ENCODE peak calls at places on chromosome 18, in eight cellular contexts. I, Q, N, C, G, E, V and S are unnamed samples.

GRCh38 chr18:35635171-35635570 is 53.6 kb downstream of the GALNT1 start:
- DNase-seq in I (no peak), E (no peak), C (peak; percentile 34), N (no peak), Q (no peak), V (no peak), G (no peak), S (no peak)

GRCh38 chr18:28794459-28795245 is 617.7 kb upstream of the CDH2 start:
- DNase-seq in C (no peak), V (no peak), E (no peak), Q (no peak), G (peak; percentile 5), N (no peak), I (no peak), S (no peak)

GRCh38 chr18:23889907-23890306 is 124.6 kb upstream of the TTC39C start:
- DNase-seq in E (no peak), G (no peak), I (no peak), V (no peak), C (no peak), Q (no peak), N (no peak), S (no peak)

GRCh38 chr18:12645264-12645663 is 12.6 kb downstream of the SPIRE1 start:
- DNase-seq in I (no peak), N (no peak), C (no peak), E (no peak), G (no peak), V (no peak), Q (no peak), S (no peak)

GRCh38 chr18:12254820-12255511 is 805 bp downstream of the CIDEA start:
- DNase-seq in Q (no peak), C (no peak), N (no peak), G (no peak), V (no peak), E (no peak), I (peak; percentile 20), S (no peak)

GRCh38 chr18:74331404-74331803 is 15.8 kb downstream of the C18orf63 start:
- DNase-seq in N (no peak), E (peak; percentile 55), G (peak; percentile 46), Q (no peak), V (no peak), I (peak; percentile 53), C (peak; percentile 24), S (peak; percentile 23)

GRCh38 chr18:460302-460701 is 40.2 kb downstream of the COLEC12 start:
- DNase-seq in Q (no peak), C (no peak), I (no peak), E (no peak), V (no peak), N (no peak), G (no peak), S (no peak)

GRCh38 chr18:74299746-74300145 is 8.0 kb upstream of the CYB5A start:
- DNase-seq in V (no peak), E (no peak), G (no peak), N (no peak), Q (no peak), I (no peak), C (no peak), S (no peak)

GRCh38 chr18:36127866-36128845 is 984 bp downstream of the SLC39A6 start:
- DNase-seq in Q (peak; percentile 25), V (peak; percentile 63), G (peak; percentile 1), C (peak; percentile 3), I (peak; percentile 41), N (no peak), E (peak; percentile 75), S (peak; percentile 29)

GRCh38 chr18:64409511-64409910 is 260.6 kb upstream of the LINC00305 start:
- DNase-seq in N (no peak), Q (no peak), V (no peak), I (peak; percentile 48), E (peak; percentile 19), G (peak; percentile 4), C (peak; percentile 22), S (peak; percentile 19)